ENCODE peak calls at places on chromosomes 12 and 14, in nine cellular contexts. R is sciatic nerve; G is transverse colon; O is A172; L is CD8-positive, alpha-beta memory T cell; B is HCEC 1CT; U is stimulated activated CD4-positive, alpha-beta T cell treated with anti-CD3 and anti-CD28 coated beads, Interleukin-12 subunit alpha, Interleukin-12 subunit beta, amount 100 ng/mL, for 4 hours; C is iPS-NIHi11; S is RWPE1. H is an unnamed sample.

GRCh38 chr12:47989666-47990065 is 14.6 kb downstream of the COL2A1 start:
- DNase-seq in C (no peak), O (no peak), R (peak; percentile 36), B (no peak), G (no peak), S (no peak), U (no peak), L (no peak), H (no peak)

GRCh38 chr12:1930816-1931597 is 12.6 kb upstream of the CACNA2D4 start:
- DNase-seq in L (no peak), R (peak; percentile 44), O (no peak), G (no peak), B (no peak), S (no peak), U (no peak), C (no peak), H (no peak)

GRCh38 chr12:118060301-118061010 is 523 bp downstream of the WSB2 start:
- DNase-seq in O (peak; percentile 14), L (peak; percentile 42), C (no peak), B (peak; percentile 25), G (peak; percentile 69), U (no peak), R (peak; percentile 82), S (peak; percentile 41), H (peak; percentile 40)

GRCh38 chr12:122918827-122919226 is 22.9 kb upstream of the VPS37B start:
- DNase-seq in U (no peak), O (no peak), L (no peak), B (peak; percentile 30), G (no peak), R (no peak), C (no peak), S (no peak), H (no peak)

GRCh38 chr12:115096673-115097349 is 412.8 kb upstream of the TBX3 start:
- DNase-seq in G (no peak), L (no peak), U (no peak), R (no peak), S (no peak), C (no peak), B (peak; percentile 35), O (no peak), H (no peak)

GRCh38 chr12:123983822-123984485 is 10.9 kb downstream of the ZNF664 start:
- DNase-seq in S (peak; percentile 44), B (peak; percentile 66), U (peak; percentile 13), L (peak; percentile 11), C (peak; percentile 51), R (no peak), G (peak; percentile 40), O (peak; percentile 45), H (peak; percentile 68)

GRCh38 chr12:15256760-15257159 is 35.5 kb upstream of the RERG start:
- DNase-seq in S (no peak), C (no peak), G (no peak), U (no peak), B (peak; percentile 87), R (no peak), O (no peak), L (no peak), H (no peak)

GRCh38 chr12:49345840-49346658 is 639 bp upstream of the DNAJC22 start:
- DNase-seq in B (no peak), S (no peak), O (no peak), C (peak; percentile 67), R (no peak), G (no peak), U (no peak), L (no peak), H (no peak)

GRCh38 chr12:88251798-88252197 is 109.7 kb downstream of the TMTC3 start:
- DNase-seq in B (peak; percentile 43), G (no peak), C (no peak), L (no peak), R (no peak), S (no peak), O (no peak), U (no peak), H (no peak)

GRCh38 chr12:25276199-25276937 is 25.6 kb upstream of the KRAS start:
- DNase-seq in C (peak; percentile 16), G (peak; percentile 72), L (no peak), U (peak; percentile 64), S (peak; percentile 68), R (peak; percentile 62), B (peak; percentile 79), O (peak; percentile 94), H (no peak)

GRCh38 chr14:100904307-100905019 is 941 bp upstream of the RTL1 start:
- DNase-seq in R (peak; percentile 62), B (no peak), U (no peak), O (no peak), C (peak; percentile 64), L (no peak), G (no peak), S (no peak), H (no peak)

GRCh38 chr12:23847857-23848256 is 101.6 kb downstream of the SOX5 start:
- DNase-seq in C (no peak), B (no peak), G (no peak), S (no peak), R (no peak), L (no peak), U (no peak), O (no peak), H (no peak)

GRCh38 chr12:77224346-77224745 is 159.0 kb upstream of the E2F7 start:
- DNase-seq in R (no peak), B (no peak), C (no peak), U (no peak), O (no peak), L (no peak), G (no peak), S (no peak), H (no peak)

GRCh38 chr12:94427520-94428381 is 31.9 kb downstream of the CEP83 start:
- DNase-seq in L (no peak), O (peak; percentile 25), R (no peak), B (peak; percentile 72), G (peak; percentile 24), C (no peak), S (no peak), U (no peak), H (no peak)

GRCh38 chr14:22541721-22542120 is 47.3 kb downstream of the DAD1 start:
- DNase-seq in C (no peak), O (no peak), R (no peak), U (no peak), G (no peak), L (no peak), B (no peak), S (no peak), H (peak; percentile 24)

GRCh38 chr12:88951860-88952483 is 371.7 kb upstream of the KITLG start:
- DNase-seq in G (no peak), U (no peak), R (no peak), S (no peak), O (no peak), C (no peak), L (no peak), B (no peak), H (no peak)

GRCh38 chr12:87924149-87924548 is 105.1 kb downstream of the C12orf50 start:
- DNase-seq in U (no peak), B (no peak), O (no peak), G (no peak), R (no peak), C (no peak), L (no peak), S (no peak), H (no peak)

GRCh38 chr14:35875296-35875695 is 49.2 kb downstream of the BRMS1L start:
- DNase-seq in B (no peak), C (no peak), L (no peak), G (no peak), U (no peak), O (no peak), R (no peak), S (no peak), H (no peak)

GRCh38 chr14:74793506-74794155 is 30.5 kb downstream of the YLPM1 start:
- DNase-seq in L (no peak), R (no peak), U (no peak), S (no peak), B (peak; percentile 12), O (no peak), C (peak; percentile 34), G (no peak), H (peak; percentile 36)

GRCh38 chr14:38261620-38262019 is 5.7 kb upstream of the CLEC14A start:
- DNase-seq in U (no peak), S (no peak), G (no peak), B (no peak), R (no peak), C (no peak), O (no peak), L (no peak), H (no peak)

H was measured in activated CD8-positive, alpha-beta T cell treated with anti-CD3 and anti-CD28 coated beads, Interleukin-2, amount 10 ng/mL, durations not matched to agents 7 days and 5 days.